ENCODE peak calls at places on chromosomes 7 and 10, in six cellular contexts. One of them, this sample, is unnamed.

GRCh38 chr7:139784643-139785042 is 6.8 kb upstream of the HIPK2 start:
- DNase-seq in SJSA1: no peak
- DNase-seq in PC-3: peak; percentile 75
- DNase-seq in dorsolateral prefrontal cortex: no peak
- DNase-seq in caudate nucleus: peak; percentile 65
- DNase-seq in transverse colon: no peak
- DNase-seq in this sample: no peak

GRCh38 chr10:43683451-43684197 is 34.9 kb upstream of the ZNF32 start:
- DNase-seq in SJSA1: no peak
- DNase-seq in transverse colon: no peak
- DNase-seq in caudate nucleus: no peak
- DNase-seq in PC-3: peak; percentile 25
- DNase-seq in dorsolateral prefrontal cortex: no peak
- DNase-seq in this sample: no peak

GRCh38 chr10:59945991-59946390 is 39.6 kb upstream of the CCDC6 start:
- DNase-seq in SJSA1: no peak
- DNase-seq in dorsolateral prefrontal cortex: no peak
- DNase-seq in transverse colon: no peak
- DNase-seq in caudate nucleus: no peak
- DNase-seq in PC-3: no peak
- DNase-seq in this sample: no peak

GRCh38 chr7:155212301-155213015 is 85.2 kb upstream of the INSIG1 start:
- DNase-seq in dorsolateral prefrontal cortex: no peak
- DNase-seq in SJSA1: no peak
- DNase-seq in caudate nucleus: no peak
- DNase-seq in PC-3: no peak
- DNase-seq in transverse colon: no peak
- DNase-seq in this sample: no peak

GRCh38 chr10:124166431-124167125 is 73.2 kb upstream of the CHST15 start:
- DNase-seq in transverse colon: no peak
- DNase-seq in SJSA1: no peak
- DNase-seq in PC-3: no peak
- DNase-seq in dorsolateral prefrontal cortex: no peak
- DNase-seq in caudate nucleus: no peak
- DNase-seq in this sample: no peak

GRCh38 chr7:131071786-131072504 is 255.7 kb upstream of the MKLN1 start:
- DNase-seq in dorsolateral prefrontal cortex: no peak
- DNase-seq in SJSA1: peak; percentile 88
- DNase-seq in PC-3: peak; percentile 72
- DNase-seq in transverse colon: peak; percentile 27
- DNase-seq in caudate nucleus: no peak
- DNase-seq in this sample: no peak

GRCh38 chr7:12802070-12802469 is 114.6 kb downstream of the ARL4A start:
- DNase-seq in caudate nucleus: no peak
- DNase-seq in SJSA1: no peak
- DNase-seq in transverse colon: peak; percentile 53
- DNase-seq in dorsolateral prefrontal cortex: no peak
- DNase-seq in PC-3: peak; percentile 33
- DNase-seq in this sample: peak; percentile 38

GRCh38 chr7:101172854-101173751 is 7.0 kb downstream of the NAT16 start:
- DNase-seq in caudate nucleus: peak; percentile 14
- DNase-seq in transverse colon: peak; percentile 68
- DNase-seq in PC-3: peak; percentile 91
- DNase-seq in SJSA1: peak; percentile 53
- DNase-seq in dorsolateral prefrontal cortex: peak; percentile 36
- DNase-seq in this sample: peak; percentile 46

GRCh38 chr7:158832994-158833393 is 3.7 kb upstream of the ESYT2 start:
- DNase-seq in PC-3: no peak
- DNase-seq in caudate nucleus: no peak
- DNase-seq in SJSA1: no peak
- DNase-seq in transverse colon: no peak
- DNase-seq in dorsolateral prefrontal cortex: no peak
- DNase-seq in this sample: no peak

GRCh38 chr7:36900988-36901710 is 176.9 kb upstream of the AOAH start:
- DNase-seq in dorsolateral prefrontal cortex: no peak
- DNase-seq in SJSA1: no peak
- DNase-seq in transverse colon: no peak
- DNase-seq in caudate nucleus: no peak
- DNase-seq in PC-3: no peak
- DNase-seq in this sample: no peak

GRCh38 chr7:131076711-131077170 is 250.9 kb upstream of the MKLN1 start:
- DNase-seq in dorsolateral prefrontal cortex: no peak
- DNase-seq in caudate nucleus: no peak
- DNase-seq in transverse colon: no peak
- DNase-seq in PC-3: no peak
- DNase-seq in SJSA1: no peak
- DNase-seq in this sample: peak; percentile 54

GRCh38 chr10:88136712-88137111 is 273.3 kb downstream of the PTEN start:
- DNase-seq in dorsolateral prefrontal cortex: no peak
- DNase-seq in SJSA1: no peak
- DNase-seq in caudate nucleus: no peak
- DNase-seq in PC-3: no peak
- DNase-seq in transverse colon: no peak
- DNase-seq in this sample: no peak

GRCh38 chr7:69813637-69814240 is 215.5 kb downstream of the AUTS2 start:
- DNase-seq in dorsolateral prefrontal cortex: no peak
- DNase-seq in SJSA1: no peak
- DNase-seq in PC-3: no peak
- DNase-seq in caudate nucleus: no peak
- DNase-seq in transverse colon: no peak
- DNase-seq in this sample: no peak

GRCh38 chr10:15384154-15384553 is 13.1 kb upstream of the FAM171A1 start:
- DNase-seq in SJSA1: no peak
- DNase-seq in dorsolateral prefrontal cortex: no peak
- DNase-seq in PC-3: peak; percentile 2
- DNase-seq in caudate nucleus: no peak
- DNase-seq in transverse colon: peak; percentile 15
- DNase-seq in this sample: no peak

GRCh38 chr7:103447073-103447960 is 1.3 kb upstream of the SLC26A5 start:
- DNase-seq in SJSA1: peak; percentile 16
- DNase-seq in transverse colon: peak; percentile 35
- DNase-seq in PC-3: peak; percentile 75
- DNase-seq in dorsolateral prefrontal cortex: peak; percentile 10
- DNase-seq in caudate nucleus: peak; percentile 10
- DNase-seq in this sample: peak; percentile 75

GRCh38 chr7:98760201-98760651 is 109.6 kb downstream of the TMEM130 start:
- DNase-seq in SJSA1: peak; percentile 80
- DNase-seq in caudate nucleus: peak; percentile 85
- DNase-seq in PC-3: no peak
- DNase-seq in transverse colon: no peak
- DNase-seq in dorsolateral prefrontal cortex: peak; percentile 49
- DNase-seq in this sample: no peak

GRCh38 chr7:154777023-154777422 is 225.9 kb downstream of the PAXIP1 start:
- DNase-seq in PC-3: no peak
- DNase-seq in SJSA1: no peak
- DNase-seq in dorsolateral prefrontal cortex: no peak
- DNase-seq in caudate nucleus: no peak
- DNase-seq in transverse colon: no peak
- DNase-seq in this sample: peak; percentile 62

GRCh38 chr7:32221756-32222155 is 151.5 kb upstream of the PDE1C start:
- DNase-seq in dorsolateral prefrontal cortex: no peak
- DNase-seq in PC-3: no peak
- DNase-seq in transverse colon: no peak
- DNase-seq in SJSA1: no peak
- DNase-seq in caudate nucleus: no peak
- DNase-seq in this sample: no peak

GRCh38 chr7:106068986-106069385 is 43.1 kb downstream of the SYPL1 start:
- DNase-seq in dorsolateral prefrontal cortex: no peak
- DNase-seq in transverse colon: no peak
- DNase-seq in caudate nucleus: no peak
- DNase-seq in PC-3: peak; percentile 50
- DNase-seq in SJSA1: no peak
- DNase-seq in this sample: no peak

GRCh38 chr7:19352271-19352670 is 207.1 kb upstream of the FERD3L start:
- DNase-seq in caudate nucleus: no peak
- DNase-seq in SJSA1: no peak
- DNase-seq in PC-3: no peak
- DNase-seq in transverse colon: no peak
- DNase-seq in dorsolateral prefrontal cortex: no peak
- DNase-seq in this sample: no peak

GRCh38 chr10:1182280-1183032 is 126.3 kb downstream of the WDR37 start:
- DNase-seq in dorsolateral prefrontal cortex: no peak
- DNase-seq in transverse colon: no peak
- DNase-seq in PC-3: no peak
- DNase-seq in caudate nucleus: no peak
- DNase-seq in SJSA1: no peak
- DNase-seq in this sample: no peak

GRCh38 chr7:116692599-116693308 is 20.8 kb downstream of the MET start:
- DNase-seq in caudate nucleus: no peak
- DNase-seq in PC-3: peak; percentile 85
- DNase-seq in transverse colon: no peak
- DNase-seq in SJSA1: no peak
- DNase-seq in dorsolateral prefrontal cortex: no peak
- DNase-seq in this sample: no peak

GRCh38 chr7:20350518-20350951 is 19.8 kb downstream of the ITGB8 start:
- DNase-seq in caudate nucleus: peak; percentile 88
- DNase-seq in dorsolateral prefrontal cortex: peak; percentile 73
- DNase-seq in transverse colon: peak; percentile 29
- DNase-seq in PC-3: no peak
- DNase-seq in SJSA1: no peak
- DNase-seq in this sample: peak; percentile 18

GRCh38 chr7:78530351-78530750 is 731.8 kb downstream of the PHTF2 start:
- DNase-seq in caudate nucleus: peak; percentile 50
- DNase-seq in PC-3: peak; percentile 46
- DNase-seq in transverse colon: no peak
- DNase-seq in dorsolateral prefrontal cortex: no peak
- DNase-seq in SJSA1: no peak
- DNase-seq in this sample: no peak

GRCh38 chr10:121078672-121079102 is 227.5 kb downstream of the WDR11 start:
- DNase-seq in PC-3: peak; percentile 64
- DNase-seq in transverse colon: peak; percentile 41
- DNase-seq in dorsolateral prefrontal cortex: no peak
- DNase-seq in SJSA1: no peak
- DNase-seq in caudate nucleus: no peak
- DNase-seq in this sample: peak; percentile 60

GRCh38 chr7:116173051-116174028 is 37.0 kb upstream of the TES start:
- DNase-seq in PC-3: peak; percentile 83
- DNase-seq in transverse colon: no peak
- DNase-seq in SJSA1: peak; percentile 68
- DNase-seq in dorsolateral prefrontal cortex: no peak
- DNase-seq in caudate nucleus: peak; percentile 23
- DNase-seq in this sample: peak; percentile 65

GRCh38 chr7:112282476-112283188 is 76.1 kb downstream of the ZNF277 start:
- DNase-seq in caudate nucleus: no peak
- DNase-seq in PC-3: peak; percentile 31
- DNase-seq in transverse colon: no peak
- DNase-seq in SJSA1: no peak
- DNase-seq in dorsolateral prefrontal cortex: no peak
- DNase-seq in this sample: no peak

DNA sequence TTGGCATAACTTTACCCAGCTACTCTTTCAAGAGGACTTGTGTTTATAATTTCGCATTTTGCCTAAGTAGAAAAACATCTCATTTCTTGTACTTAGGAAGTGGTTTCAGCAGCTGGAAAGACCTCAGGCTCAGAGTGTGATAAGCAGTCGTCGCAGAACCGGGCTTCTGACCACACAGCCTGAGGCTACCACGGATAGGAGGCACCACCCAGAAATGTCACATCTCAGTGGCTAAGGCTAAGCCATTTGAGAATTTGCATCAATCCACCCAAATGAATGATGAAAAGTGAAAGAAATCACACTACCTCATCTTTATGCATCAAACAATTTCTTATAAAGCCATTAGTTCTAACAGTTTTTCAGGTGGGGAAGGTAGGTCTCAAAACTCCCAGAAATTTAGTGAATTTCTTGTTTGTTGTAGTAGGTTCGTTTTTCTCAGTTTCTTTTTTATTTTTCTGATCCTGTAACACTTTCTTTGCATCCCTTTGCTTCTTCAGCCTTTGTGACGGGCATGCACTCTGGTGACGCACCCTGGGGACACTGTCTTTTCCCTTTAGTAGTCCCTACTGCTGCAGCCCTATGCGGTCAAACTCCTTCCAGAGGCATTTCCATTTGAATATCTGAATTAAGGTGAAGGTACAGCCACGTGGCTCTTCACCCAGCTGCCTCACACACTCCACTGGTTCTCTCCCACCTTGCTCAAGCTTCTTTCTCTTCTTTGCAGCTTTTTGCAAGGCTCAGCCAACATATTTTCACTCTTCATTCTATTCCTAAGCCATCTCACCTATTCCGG is 68.5 kb downstream of the MAP3K8 start:
- DNase-seq in transverse colon: peak; percentile 43
- DNase-seq in caudate nucleus: no peak
- DNase-seq in SJSA1: no peak
- DNase-seq in PC-3: peak; percentile 43
- DNase-seq in dorsolateral prefrontal cortex: no peak
- DNase-seq in this sample: no peak
- H3K27ac ChIP-seq in transverse colon: no peak overlapping the region
- H3K27ac ChIP-seq in caudate nucleus: no peak overlapping the region
- H3K27ac ChIP-seq in SJSA1: no peak overlapping the region
- H3K27ac ChIP-seq in PC-3: no peak overlapping the region
- H3K27ac ChIP-seq in dorsolateral prefrontal cortex: no peak overlapping the region
- H3K27ac ChIP-seq in this sample: no peak overlapping the region

DNA sequence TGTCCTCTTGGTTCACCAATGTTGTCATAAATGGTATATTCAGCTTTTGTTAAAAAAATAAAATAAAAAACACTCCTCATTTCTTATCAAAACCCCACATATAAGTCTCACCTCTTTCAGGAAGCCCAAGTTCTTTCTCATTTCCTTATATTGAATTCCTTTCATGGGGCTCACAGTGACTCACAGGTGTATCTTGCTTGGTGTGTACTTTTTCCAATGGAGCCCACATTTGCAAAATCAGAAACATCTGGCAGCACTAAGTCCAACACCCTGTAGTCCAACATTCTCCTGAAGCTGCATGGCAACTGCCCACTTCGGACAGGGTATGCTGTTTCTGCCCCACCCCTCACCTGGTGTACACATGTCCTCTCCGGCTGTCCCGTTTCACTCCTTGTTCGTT is 544.0 kb downstream of the SORCS3 start:
- DNase-seq in caudate nucleus: no peak
- DNase-seq in SJSA1: no peak
- DNase-seq in dorsolateral prefrontal cortex: no peak
- DNase-seq in PC-3: no peak
- DNase-seq in transverse colon: no peak
- DNase-seq in this sample: no peak
- H3K27ac ChIP-seq in caudate nucleus: no peak overlapping the region
- H3K27ac ChIP-seq in SJSA1: no peak overlapping the region
- H3K27ac ChIP-seq in dorsolateral prefrontal cortex: no peak overlapping the region
- H3K27ac ChIP-seq in PC-3: no peak overlapping the region
- H3K27ac ChIP-seq in transverse colon: no peak overlapping the region
- H3K27ac ChIP-seq in this sample: no peak overlapping the region

DNA sequence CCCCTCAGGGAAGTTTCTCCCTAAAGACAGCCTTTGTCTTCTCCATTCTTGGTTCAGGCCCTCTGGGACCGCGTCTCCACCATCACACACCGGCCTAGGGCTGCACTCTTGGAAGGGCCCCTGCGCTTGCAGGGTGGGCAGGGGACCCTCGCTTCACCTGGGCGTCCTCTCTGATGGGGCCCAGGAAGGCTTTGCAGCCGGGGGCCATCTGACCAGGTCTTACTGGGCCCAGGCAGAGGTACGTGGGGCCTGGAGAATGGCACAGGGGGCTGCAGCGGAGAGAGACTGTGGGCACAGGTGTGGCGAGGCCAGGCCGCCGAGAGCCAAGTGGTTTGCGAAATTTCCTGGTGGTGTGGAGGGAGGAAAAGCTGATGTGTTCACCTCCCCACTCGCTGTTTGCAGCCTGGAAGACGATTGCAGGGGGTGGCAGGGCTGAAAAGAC is 44.4 kb downstream of the ALOX5 start:
- DNase-seq in SJSA1: no peak
- DNase-seq in dorsolateral prefrontal cortex: no peak
- DNase-seq in caudate nucleus: no peak
- DNase-seq in transverse colon: no peak
- DNase-seq in PC-3: no peak
- DNase-seq in this sample: no peak
- H3K27ac ChIP-seq in SJSA1: no peak overlapping the region
- H3K27ac ChIP-seq in dorsolateral prefrontal cortex: peak overlapping the region; percentile 23
- H3K27ac ChIP-seq in caudate nucleus: peak overlapping the region; percentile 76
- H3K27ac ChIP-seq in transverse colon: peak overlapping the region; percentile 81
- H3K27ac ChIP-seq in PC-3: no peak overlapping the region
- H3K27ac ChIP-seq in this sample: peak overlapping the region; percentile 87

GRCh38 chr7:2738766-2739549 is 51.0 kb downstream of the AMZ1 start:
- DNase-seq in caudate nucleus: no peak
- DNase-seq in SJSA1: no peak
- DNase-seq in dorsolateral prefrontal cortex: no peak
- DNase-seq in transverse colon: no peak
- DNase-seq in PC-3: no peak
- DNase-seq in this sample: no peak
- H3K27ac ChIP-seq in caudate nucleus: no peak overlapping the region
- H3K27ac ChIP-seq in SJSA1: no peak overlapping the region
- H3K27ac ChIP-seq in dorsolateral prefrontal cortex: peak overlapping the region; percentile 33
- H3K27ac ChIP-seq in transverse colon: no peak overlapping the region
- H3K27ac ChIP-seq in PC-3: no peak overlapping the region
- H3K27ac ChIP-seq in this sample: no peak overlapping the region